ENCODE peak calls at places on chromosomes 12 and 14, in six cellular contexts. One of them, this sample, is unnamed.

GRCh38 chr14:60323199-60323891 is 74.3 kb downstream of the PPM1A start:
- DNase-seq in myocyte: peak; percentile 53
- DNase-seq in progenitor cell of endocrine pancreas: no peak
- DNase-seq in uterus: no peak
- DNase-seq in RWPE1: no peak
- DNase-seq in NCI-H1105 treated with DMSO at 0.1 percent for 48 hours: no peak
- DNase-seq in this sample: no peak

GRCh38 chr14:41062826-41063225 is 543.9 kb upstream of the LRFN5 start:
- DNase-seq in myocyte: no peak
- DNase-seq in progenitor cell of endocrine pancreas: no peak
- DNase-seq in uterus: no peak
- DNase-seq in RWPE1: peak; percentile 13
- DNase-seq in NCI-H1105 treated with DMSO at 0.1 percent for 48 hours: no peak
- DNase-seq in this sample: no peak

GRCh38 chr14:77574446-77575125 is 41.9 kb downstream of the SPTLC2 start:
- DNase-seq in myocyte: no peak
- DNase-seq in progenitor cell of endocrine pancreas: no peak
- DNase-seq in uterus: no peak
- DNase-seq in RWPE1: no peak
- DNase-seq in NCI-H1105 treated with DMSO at 0.1 percent for 48 hours: no peak
- DNase-seq in this sample: no peak

GRCh38 chr12:52055781-52056711 is 4.8 kb downstream of the NR4A1 start:
- DNase-seq in myocyte: no peak
- DNase-seq in progenitor cell of endocrine pancreas: no peak
- DNase-seq in uterus: no peak
- DNase-seq in RWPE1: no peak
- DNase-seq in NCI-H1105 treated with DMSO at 0.1 percent for 48 hours: no peak
- DNase-seq in this sample: no peak

GRCh38 chr14:54003064-54003463 is 46.4 kb upstream of the BMP4 start:
- DNase-seq in myocyte: peak; percentile 39
- DNase-seq in progenitor cell of endocrine pancreas: no peak
- DNase-seq in uterus: no peak
- DNase-seq in RWPE1: no peak
- DNase-seq in NCI-H1105 treated with DMSO at 0.1 percent for 48 hours: no peak
- DNase-seq in this sample: no peak

GRCh38 chr12:113649256-113649830 is 177.7 kb upstream of the LHX5 start:
- DNase-seq in myocyte: no peak
- DNase-seq in progenitor cell of endocrine pancreas: no peak
- DNase-seq in uterus: no peak
- DNase-seq in RWPE1: no peak
- DNase-seq in NCI-H1105 treated with DMSO at 0.1 percent for 48 hours: no peak
- DNase-seq in this sample: no peak

GRCh38 chr14:92719890-92720323 is 28.5 kb downstream of the LGMN start:
- DNase-seq in myocyte: no peak
- DNase-seq in progenitor cell of endocrine pancreas: no peak
- DNase-seq in uterus: peak; percentile 24
- DNase-seq in RWPE1: no peak
- DNase-seq in NCI-H1105 treated with DMSO at 0.1 percent for 48 hours: no peak
- DNase-seq in this sample: peak; percentile 10

GRCh38 chr14:73943083-73943482 is 6.8 kb downstream of the FAM161B start:
- DNase-seq in myocyte: peak; percentile 35
- DNase-seq in progenitor cell of endocrine pancreas: no peak
- DNase-seq in uterus: peak; percentile 28
- DNase-seq in RWPE1: peak; percentile 34
- DNase-seq in NCI-H1105 treated with DMSO at 0.1 percent for 48 hours: no peak
- DNase-seq in this sample: no peak

GRCh38 chr14:97453991-97454390 is 656.8 kb downstream of the VRK1 start:
- DNase-seq in myocyte: no peak
- DNase-seq in progenitor cell of endocrine pancreas: no peak
- DNase-seq in uterus: no peak
- DNase-seq in RWPE1: no peak
- DNase-seq in NCI-H1105 treated with DMSO at 0.1 percent for 48 hours: no peak
- DNase-seq in this sample: no peak

GRCh38 chr12:67893003-67893402 is 96.2 kb upstream of the IFNG-AS1 start:
- DNase-seq in myocyte: peak; percentile 92
- DNase-seq in progenitor cell of endocrine pancreas: no peak
- DNase-seq in uterus: no peak
- DNase-seq in RWPE1: no peak
- DNase-seq in NCI-H1105 treated with DMSO at 0.1 percent for 48 hours: no peak
- DNase-seq in this sample: no peak